ENCODE peak calls at places on chromosomes 7 and 10, in ten cellular contexts. One of them, this sample, is unnamed.

GRCh38 chr7:39880556-39880955 is 69.5 kb upstream of the CDK13 start:
- DNase-seq in NCI-H82: no peak
- DNase-seq in aorta: no peak
- DNase-seq in activated CD8-positive, alpha-beta memory T cell treated with anti-CD3 and anti-CD28 coated beads, Interleukin-2, amount 50 U/mL, for 48 hours: no peak
- DNase-seq in HL-60: no peak
- DNase-seq in T1000: no peak
- DNase-seq in hypothalamus: no peak
- DNase-seq in naive thymus-derived CD4-positive, alpha-beta T cell: no peak
- DNase-seq in mesenchymal stem cell: peak; percentile 10
- DNase-seq in DND-41: no peak
- DNase-seq in this sample: no peak

GRCh38 chr10:36366843-36367242 is 724.7 kb upstream of the FZD8 start:
- DNase-seq in hypothalamus: no peak
- DNase-seq in T1000: no peak
- DNase-seq in HL-60: no peak
- DNase-seq in mesenchymal stem cell: no peak
- DNase-seq in activated CD8-positive, alpha-beta memory T cell treated with anti-CD3 and anti-CD28 coated beads, Interleukin-2, amount 50 U/mL, for 48 hours: no peak
- DNase-seq in DND-41: no peak
- DNase-seq in naive thymus-derived CD4-positive, alpha-beta T cell: no peak
- DNase-seq in NCI-H82: peak; percentile 67
- DNase-seq in aorta: no peak
- DNase-seq in this sample: no peak

GRCh38 chr7:37371755-37372154 is 76.9 kb downstream of the ELMO1 start:
- DNase-seq in T1000: no peak
- DNase-seq in mesenchymal stem cell: no peak
- DNase-seq in aorta: no peak
- DNase-seq in naive thymus-derived CD4-positive, alpha-beta T cell: no peak
- DNase-seq in NCI-H82: no peak
- DNase-seq in DND-41: no peak
- DNase-seq in hypothalamus: no peak
- DNase-seq in HL-60: no peak
- DNase-seq in activated CD8-positive, alpha-beta memory T cell treated with anti-CD3 and anti-CD28 coated beads, Interleukin-2, amount 50 U/mL, for 48 hours: no peak
- DNase-seq in this sample: no peak

GRCh38 chr7:129825005-129825553 is 127.7 kb downstream of the UBE2H start:
- DNase-seq in mesenchymal stem cell: peak; percentile 54
- DNase-seq in DND-41: no peak
- DNase-seq in T1000: peak; percentile 71
- DNase-seq in aorta: peak; percentile 77
- DNase-seq in HL-60: no peak
- DNase-seq in activated CD8-positive, alpha-beta memory T cell treated with anti-CD3 and anti-CD28 coated beads, Interleukin-2, amount 50 U/mL, for 48 hours: peak; percentile 75
- DNase-seq in NCI-H82: peak; percentile 98
- DNase-seq in naive thymus-derived CD4-positive, alpha-beta T cell: no peak
- DNase-seq in hypothalamus: peak; percentile 22
- DNase-seq in this sample: peak; percentile 75

GRCh38 chr7:33880787-33881186 is 24.6 kb upstream of the BMPER start:
- DNase-seq in naive thymus-derived CD4-positive, alpha-beta T cell: no peak
- DNase-seq in HL-60: no peak
- DNase-seq in mesenchymal stem cell: no peak
- DNase-seq in DND-41: no peak
- DNase-seq in aorta: no peak
- DNase-seq in NCI-H82: no peak
- DNase-seq in activated CD8-positive, alpha-beta memory T cell treated with anti-CD3 and anti-CD28 coated beads, Interleukin-2, amount 50 U/mL, for 48 hours: no peak
- DNase-seq in hypothalamus: no peak
- DNase-seq in T1000: no peak
- DNase-seq in this sample: no peak

GRCh38 chr10:45578384-45578946 is 94.1 kb downstream of the ZFAND4 start:
- DNase-seq in DND-41: no peak
- DNase-seq in NCI-H82: no peak
- DNase-seq in aorta: no peak
- DNase-seq in hypothalamus: no peak
- DNase-seq in HL-60: no peak
- DNase-seq in mesenchymal stem cell: no peak
- DNase-seq in T1000: no peak
- DNase-seq in naive thymus-derived CD4-positive, alpha-beta T cell: no peak
- DNase-seq in activated CD8-positive, alpha-beta memory T cell treated with anti-CD3 and anti-CD28 coated beads, Interleukin-2, amount 50 U/mL, for 48 hours: no peak
- DNase-seq in this sample: no peak

GRCh38 chr7:37259381-37259821 is 189.3 kb downstream of the ELMO1 start:
- DNase-seq in DND-41: no peak
- DNase-seq in mesenchymal stem cell: no peak
- DNase-seq in hypothalamus: no peak
- DNase-seq in activated CD8-positive, alpha-beta memory T cell treated with anti-CD3 and anti-CD28 coated beads, Interleukin-2, amount 50 U/mL, for 48 hours: no peak
- DNase-seq in T1000: no peak
- DNase-seq in NCI-H82: no peak
- DNase-seq in naive thymus-derived CD4-positive, alpha-beta T cell: no peak
- DNase-seq in aorta: no peak
- DNase-seq in HL-60: peak; percentile 79
- DNase-seq in this sample: no peak

GRCh38 chr7:27576360-27576944 is 86.2 kb downstream of the HIBADH start:
- DNase-seq in aorta: no peak
- DNase-seq in NCI-H82: peak; percentile 80
- DNase-seq in hypothalamus: no peak
- DNase-seq in T1000: no peak
- DNase-seq in activated CD8-positive, alpha-beta memory T cell treated with anti-CD3 and anti-CD28 coated beads, Interleukin-2, amount 50 U/mL, for 48 hours: no peak
- DNase-seq in mesenchymal stem cell: peak; percentile 52
- DNase-seq in HL-60: no peak
- DNase-seq in naive thymus-derived CD4-positive, alpha-beta T cell: no peak
- DNase-seq in DND-41: no peak
- DNase-seq in this sample: no peak

GRCh38 chr7:101644879-101645278 is 15.8 kb upstream of the MYL10 start:
- DNase-seq in mesenchymal stem cell: no peak
- DNase-seq in hypothalamus: no peak
- DNase-seq in DND-41: no peak
- DNase-seq in activated CD8-positive, alpha-beta memory T cell treated with anti-CD3 and anti-CD28 coated beads, Interleukin-2, amount 50 U/mL, for 48 hours: no peak
- DNase-seq in naive thymus-derived CD4-positive, alpha-beta T cell: no peak
- DNase-seq in T1000: no peak
- DNase-seq in aorta: no peak
- DNase-seq in HL-60: no peak
- DNase-seq in NCI-H82: no peak
- DNase-seq in this sample: no peak

GRCh38 chr10:27454837-27455236 is 49.3 kb upstream of the RAB18 start:
- DNase-seq in HL-60: no peak
- DNase-seq in aorta: no peak
- DNase-seq in NCI-H82: peak; percentile 10
- DNase-seq in T1000: no peak
- DNase-seq in activated CD8-positive, alpha-beta memory T cell treated with anti-CD3 and anti-CD28 coated beads, Interleukin-2, amount 50 U/mL, for 48 hours: no peak
- DNase-seq in naive thymus-derived CD4-positive, alpha-beta T cell: no peak
- DNase-seq in mesenchymal stem cell: no peak
- DNase-seq in DND-41: no peak
- DNase-seq in hypothalamus: no peak
- DNase-seq in this sample: no peak

GRCh38 chr10:102229810-102230263 is 3.7 kb downstream of the ELOVL3 start:
- DNase-seq in HL-60: peak; percentile 81
- DNase-seq in aorta: peak; percentile 86
- DNase-seq in activated CD8-positive, alpha-beta memory T cell treated with anti-CD3 and anti-CD28 coated beads, Interleukin-2, amount 50 U/mL, for 48 hours: peak; percentile 93
- DNase-seq in DND-41: peak; percentile 80
- DNase-seq in hypothalamus: peak; percentile 79
- DNase-seq in T1000: peak; percentile 52
- DNase-seq in mesenchymal stem cell: peak; percentile 74
- DNase-seq in naive thymus-derived CD4-positive, alpha-beta T cell: peak; percentile 84
- DNase-seq in NCI-H82: peak; percentile 87
- DNase-seq in this sample: peak; percentile 90

GRCh38 chr7:18846765-18847215 is 270.6 kb downstream of the TWIST1 start:
- DNase-seq in mesenchymal stem cell: no peak
- DNase-seq in T1000: no peak
- DNase-seq in NCI-H82: no peak
- DNase-seq in aorta: no peak
- DNase-seq in DND-41: no peak
- DNase-seq in naive thymus-derived CD4-positive, alpha-beta T cell: no peak
- DNase-seq in activated CD8-positive, alpha-beta memory T cell treated with anti-CD3 and anti-CD28 coated beads, Interleukin-2, amount 50 U/mL, for 48 hours: no peak
- DNase-seq in hypothalamus: no peak
- DNase-seq in HL-60: no peak
- DNase-seq in this sample: no peak

GRCh38 chr7:151550601-151551286 is 31.0 kb upstream of the RHEB start:
- DNase-seq in HL-60: no peak
- DNase-seq in activated CD8-positive, alpha-beta memory T cell treated with anti-CD3 and anti-CD28 coated beads, Interleukin-2, amount 50 U/mL, for 48 hours: no peak
- DNase-seq in NCI-H82: no peak
- DNase-seq in mesenchymal stem cell: peak; percentile 86
- DNase-seq in hypothalamus: no peak
- DNase-seq in aorta: no peak
- DNase-seq in T1000: no peak
- DNase-seq in DND-41: no peak
- DNase-seq in naive thymus-derived CD4-positive, alpha-beta T cell: no peak
- DNase-seq in this sample: no peak

GRCh38 chr7:71236488-71237179 is 104.7 kb downstream of the GALNT17 start:
- DNase-seq in DND-41: no peak
- DNase-seq in naive thymus-derived CD4-positive, alpha-beta T cell: no peak
- DNase-seq in mesenchymal stem cell: no peak
- DNase-seq in HL-60: no peak
- DNase-seq in T1000: no peak
- DNase-seq in hypothalamus: no peak
- DNase-seq in activated CD8-positive, alpha-beta memory T cell treated with anti-CD3 and anti-CD28 coated beads, Interleukin-2, amount 50 U/mL, for 48 hours: no peak
- DNase-seq in NCI-H82: no peak
- DNase-seq in aorta: no peak
- DNase-seq in this sample: peak; percentile 46

GRCh38 chr10:1368772-1369171 is 312.6 kb downstream of the WDR37 start:
- DNase-seq in hypothalamus: peak; percentile 13
- DNase-seq in HL-60: no peak
- DNase-seq in aorta: no peak
- DNase-seq in mesenchymal stem cell: peak; percentile 17
- DNase-seq in DND-41: no peak
- DNase-seq in NCI-H82: peak; percentile 51
- DNase-seq in activated CD8-positive, alpha-beta memory T cell treated with anti-CD3 and anti-CD28 coated beads, Interleukin-2, amount 50 U/mL, for 48 hours: peak; percentile 62
- DNase-seq in T1000: no peak
- DNase-seq in naive thymus-derived CD4-positive, alpha-beta T cell: no peak
- DNase-seq in this sample: no peak

GRCh38 chr7:137592232-137592896 is 248.8 kb upstream of the PTN start:
- DNase-seq in aorta: no peak
- DNase-seq in activated CD8-positive, alpha-beta memory T cell treated with anti-CD3 and anti-CD28 coated beads, Interleukin-2, amount 50 U/mL, for 48 hours: no peak
- DNase-seq in T1000: peak; percentile 37
- DNase-seq in mesenchymal stem cell: peak; percentile 85
- DNase-seq in HL-60: peak; percentile 29
- DNase-seq in NCI-H82: peak; percentile 87
- DNase-seq in hypothalamus: peak; percentile 77
- DNase-seq in naive thymus-derived CD4-positive, alpha-beta T cell: no peak
- DNase-seq in DND-41: peak; percentile 15
- DNase-seq in this sample: peak; percentile 56

GRCh38 chr7:7639421-7639820 is 1.1 kb upstream of the UMAD1 start:
- DNase-seq in T1000: no peak
- DNase-seq in mesenchymal stem cell: no peak
- DNase-seq in HL-60: no peak
- DNase-seq in NCI-H82: no peak
- DNase-seq in hypothalamus: no peak
- DNase-seq in activated CD8-positive, alpha-beta memory T cell treated with anti-CD3 and anti-CD28 coated beads, Interleukin-2, amount 50 U/mL, for 48 hours: no peak
- DNase-seq in naive thymus-derived CD4-positive, alpha-beta T cell: no peak
- DNase-seq in DND-41: no peak
- DNase-seq in aorta: no peak
- DNase-seq in this sample: no peak

GRCh38 chr10:11255796-11256444 is 238.2 kb downstream of the CELF2 start:
- DNase-seq in hypothalamus: no peak
- DNase-seq in naive thymus-derived CD4-positive, alpha-beta T cell: no peak
- DNase-seq in activated CD8-positive, alpha-beta memory T cell treated with anti-CD3 and anti-CD28 coated beads, Interleukin-2, amount 50 U/mL, for 48 hours: no peak
- DNase-seq in aorta: no peak
- DNase-seq in T1000: no peak
- DNase-seq in NCI-H82: no peak
- DNase-seq in mesenchymal stem cell: no peak
- DNase-seq in DND-41: no peak
- DNase-seq in HL-60: peak; percentile 7
- DNase-seq in this sample: peak; percentile 67

GRCh38 chr10:55897436-55897835 is 463.6 kb downstream of the ZWINT start:
- DNase-seq in T1000: no peak
- DNase-seq in hypothalamus: no peak
- DNase-seq in activated CD8-positive, alpha-beta memory T cell treated with anti-CD3 and anti-CD28 coated beads, Interleukin-2, amount 50 U/mL, for 48 hours: no peak
- DNase-seq in DND-41: no peak
- DNase-seq in NCI-H82: no peak
- DNase-seq in aorta: no peak
- DNase-seq in HL-60: no peak
- DNase-seq in naive thymus-derived CD4-positive, alpha-beta T cell: no peak
- DNase-seq in mesenchymal stem cell: no peak
- DNase-seq in this sample: no peak

GRCh38 chr7:122577449-122578003 is 121.4 kb downstream of the RNF133 start:
- DNase-seq in naive thymus-derived CD4-positive, alpha-beta T cell: no peak
- DNase-seq in aorta: no peak
- DNase-seq in NCI-H82: no peak
- DNase-seq in mesenchymal stem cell: no peak
- DNase-seq in activated CD8-positive, alpha-beta memory T cell treated with anti-CD3 and anti-CD28 coated beads, Interleukin-2, amount 50 U/mL, for 48 hours: no peak
- DNase-seq in T1000: no peak
- DNase-seq in DND-41: no peak
- DNase-seq in HL-60: no peak
- DNase-seq in hypothalamus: no peak
- DNase-seq in this sample: no peak

GRCh38 chr10:97549587-97550322 is 22.8 kb upstream of the ANKRD2 start:
- DNase-seq in T1000: no peak
- DNase-seq in HL-60: no peak
- DNase-seq in activated CD8-positive, alpha-beta memory T cell treated with anti-CD3 and anti-CD28 coated beads, Interleukin-2, amount 50 U/mL, for 48 hours: no peak
- DNase-seq in DND-41: no peak
- DNase-seq in naive thymus-derived CD4-positive, alpha-beta T cell: no peak
- DNase-seq in NCI-H82: no peak
- DNase-seq in mesenchymal stem cell: peak; percentile 45
- DNase-seq in aorta: no peak
- DNase-seq in hypothalamus: peak; percentile 78
- DNase-seq in this sample: peak; percentile 59

GRCh38 chr7:12747687-12748306 is 60.4 kb downstream of the ARL4A start:
- DNase-seq in HL-60: no peak
- DNase-seq in mesenchymal stem cell: no peak
- DNase-seq in NCI-H82: no peak
- DNase-seq in naive thymus-derived CD4-positive, alpha-beta T cell: no peak
- DNase-seq in DND-41: no peak
- DNase-seq in T1000: no peak
- DNase-seq in aorta: no peak
- DNase-seq in activated CD8-positive, alpha-beta memory T cell treated with anti-CD3 and anti-CD28 coated beads, Interleukin-2, amount 50 U/mL, for 48 hours: no peak
- DNase-seq in hypothalamus: no peak
- DNase-seq in this sample: no peak

GRCh38 chr10:96287392-96288105 is 16.2 kb upstream of the BLNK start:
- DNase-seq in NCI-H82: no peak
- DNase-seq in activated CD8-positive, alpha-beta memory T cell treated with anti-CD3 and anti-CD28 coated beads, Interleukin-2, amount 50 U/mL, for 48 hours: no peak
- DNase-seq in HL-60: no peak
- DNase-seq in aorta: no peak
- DNase-seq in T1000: no peak
- DNase-seq in naive thymus-derived CD4-positive, alpha-beta T cell: no peak
- DNase-seq in hypothalamus: no peak
- DNase-seq in mesenchymal stem cell: no peak
- DNase-seq in DND-41: no peak
- DNase-seq in this sample: no peak

GRCh38 chr7:158257001-158257400 is 330.6 kb downstream of the PTPRN2 start:
- DNase-seq in hypothalamus: no peak
- DNase-seq in aorta: no peak
- DNase-seq in naive thymus-derived CD4-positive, alpha-beta T cell: no peak
- DNase-seq in mesenchymal stem cell: no peak
- DNase-seq in DND-41: no peak
- DNase-seq in activated CD8-positive, alpha-beta memory T cell treated with anti-CD3 and anti-CD28 coated beads, Interleukin-2, amount 50 U/mL, for 48 hours: no peak
- DNase-seq in T1000: no peak
- DNase-seq in HL-60: no peak
- DNase-seq in NCI-H82: no peak
- DNase-seq in this sample: no peak

GRCh38 chr10:43140414-43140813 is 2.2 kb downstream of the CSGALNACT2 start:
- DNase-seq in naive thymus-derived CD4-positive, alpha-beta T cell: no peak
- DNase-seq in T1000: no peak
- DNase-seq in aorta: no peak
- DNase-seq in DND-41: no peak
- DNase-seq in activated CD8-positive, alpha-beta memory T cell treated with anti-CD3 and anti-CD28 coated beads, Interleukin-2, amount 50 U/mL, for 48 hours: no peak
- DNase-seq in NCI-H82: no peak
- DNase-seq in hypothalamus: no peak
- DNase-seq in HL-60: peak; percentile 48
- DNase-seq in mesenchymal stem cell: peak; percentile 96
- DNase-seq in this sample: no peak

GRCh38 chr7:92988051-92988450 is 129.7 kb downstream of the SAMD9 start:
- DNase-seq in activated CD8-positive, alpha-beta memory T cell treated with anti-CD3 and anti-CD28 coated beads, Interleukin-2, amount 50 U/mL, for 48 hours: no peak
- DNase-seq in aorta: no peak
- DNase-seq in DND-41: no peak
- DNase-seq in mesenchymal stem cell: peak; percentile 55
- DNase-seq in T1000: no peak
- DNase-seq in hypothalamus: no peak
- DNase-seq in naive thymus-derived CD4-positive, alpha-beta T cell: no peak
- DNase-seq in HL-60: no peak
- DNase-seq in NCI-H82: no peak
- DNase-seq in this sample: no peak

GRCh38 chr7:17302575-17303142 is 4.2 kb downstream of the AHR start:
- DNase-seq in aorta: no peak
- DNase-seq in hypothalamus: no peak
- DNase-seq in naive thymus-derived CD4-positive, alpha-beta T cell: no peak
- DNase-seq in activated CD8-positive, alpha-beta memory T cell treated with anti-CD3 and anti-CD28 coated beads, Interleukin-2, amount 50 U/mL, for 48 hours: no peak
- DNase-seq in mesenchymal stem cell: peak; percentile 46
- DNase-seq in HL-60: no peak
- DNase-seq in T1000: no peak
- DNase-seq in DND-41: no peak
- DNase-seq in NCI-H82: no peak
- DNase-seq in this sample: no peak

GRCh38 chr7:72336382-72336886 is 75.7 kb downstream of the CALN1 start:
- DNase-seq in naive thymus-derived CD4-positive, alpha-beta T cell: no peak
- DNase-seq in hypothalamus: no peak
- DNase-seq in HL-60: no peak
- DNase-seq in NCI-H82: peak; percentile 69
- DNase-seq in mesenchymal stem cell: no peak
- DNase-seq in DND-41: no peak
- DNase-seq in activated CD8-positive, alpha-beta memory T cell treated with anti-CD3 and anti-CD28 coated beads, Interleukin-2, amount 50 U/mL, for 48 hours: no peak
- DNase-seq in aorta: no peak
- DNase-seq in T1000: no peak
- DNase-seq in this sample: no peak

This sample was measured in Right ventricle myocardium superior.